ENCODE peak calls at places on chromosomes 7 and 10, in four cellular contexts. B is K562, M is HCT116, U is HepG2. T is an unnamed sample.

GRCh38 chr7:99791021-99791420 is 7.0 kb upstream of the CYP3A4 start:
- DNase-seq in M (no peak), U (peak; percentile 12), B (no peak), T (no peak)

GRCh38 chr10:88200637-88201036 is 337.2 kb downstream of the PTEN start:
- DNase-seq in M (no peak), B (no peak), U (peak; percentile 15), T (no peak)

GRCh38 chr10:23521735-23522134 is 82.9 kb downstream of the OTUD1 start:
- DNase-seq in M (no peak), U (no peak), B (no peak), T (no peak)

GRCh38 chr10:114550756-114551290 is 107.3 kb downstream of the ABLIM1 start:
- DNase-seq in M (peak; percentile 32), B (no peak), U (peak; percentile 30), T (no peak)

GRCh38 chr10:1173091-1173490 is 116.9 kb downstream of the WDR37 start:
- DNase-seq in M (no peak), U (no peak), B (no peak), T (no peak)

GRCh38 chr10:46245381-46245900 is 41.4 kb upstream of the ANTXRL start:
- DNase-seq in M (no peak), B (no peak), U (no peak), T (no peak)

GRCh38 chr7:12770227-12770975 is 83.0 kb downstream of the ARL4A start:
- DNase-seq in B (no peak), M (no peak), U (peak; percentile 5), T (no peak)

GRCh38 chr10:111093741-111094380 is 17.0 kb downstream of the ADRA2A start:
- DNase-seq in B (no peak), M (no peak), U (no peak), T (no peak)

GRCh38 chr10:132030898-132031463 is 34.8 kb upstream of the JAKMIP3 start:
- DNase-seq in U (no peak), M (no peak), B (no peak), T (no peak)

GRCh38 chr10:122323188-122323587 is 51.3 kb upstream of the PLEKHA1 start:
- DNase-seq in M (no peak), U (no peak), B (no peak), T (no peak)

DNA sequence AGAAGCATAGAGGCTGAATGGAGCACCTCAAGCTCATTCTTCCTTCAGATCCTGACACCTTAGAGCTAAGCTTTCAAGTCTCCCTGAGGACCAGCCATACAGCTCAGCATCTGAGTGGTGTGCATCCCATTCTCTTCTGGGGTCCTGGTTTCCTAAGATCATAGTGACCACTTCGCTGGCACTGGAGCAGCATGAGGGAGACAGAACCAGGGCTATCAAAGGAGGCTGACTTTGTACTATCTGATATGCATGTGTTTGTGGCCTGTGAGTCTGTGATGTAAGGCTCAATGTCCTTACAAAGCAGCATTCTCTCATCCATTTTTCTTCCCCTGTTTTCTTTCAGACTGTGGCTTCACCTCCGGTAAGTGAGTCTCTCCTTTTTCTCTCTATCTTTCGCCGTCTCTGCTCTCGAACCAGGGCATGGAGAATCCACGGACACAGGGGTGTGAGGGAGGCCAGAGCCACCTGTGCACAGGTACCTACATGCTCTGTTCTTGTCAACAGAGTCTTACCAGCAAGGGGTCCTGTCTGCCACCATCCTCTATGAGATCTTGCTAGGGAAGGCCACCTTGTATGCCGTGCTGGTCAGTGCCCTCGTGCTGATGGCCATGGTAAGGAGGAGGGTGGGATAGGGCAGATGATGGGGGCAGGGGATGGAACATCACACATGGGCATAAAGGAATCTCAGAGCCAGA is 31.0 kb downstream of the PRSS2 start:
- DNase-seq in U (no peak), B (no peak), M (no peak), T (no peak)
- TF ChIP-seq ELF1 in U (no peak), B (no peak), M (no peak), T (no peak)

DNA sequence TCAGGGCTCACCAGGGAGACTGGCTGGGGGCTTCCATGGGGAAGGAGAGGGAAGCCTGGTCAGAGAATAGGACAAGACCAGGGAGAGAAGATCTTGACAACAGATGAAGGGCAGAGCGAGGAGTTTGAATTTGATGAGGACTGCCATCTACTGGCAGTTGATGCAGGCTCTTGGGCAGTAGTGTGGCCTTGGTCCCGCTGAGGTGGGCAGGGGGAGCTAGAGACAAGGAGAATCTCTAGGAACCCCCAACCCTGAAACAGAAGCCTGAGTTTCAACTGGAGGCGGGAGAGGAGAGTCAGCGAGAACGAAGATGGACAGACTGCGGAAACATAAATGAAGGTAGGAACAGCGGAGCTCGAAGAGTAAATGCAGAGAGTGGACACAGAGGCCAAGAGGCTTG is 81.0 kb downstream of the PPP1R3C start:
- DNase-seq in B (peak; percentile 62), U (peak; percentile 50), M (peak; percentile 16), T (peak; percentile 55)
- TF ChIP-seq ELF1 in B (no peak), U (no peak), M (no peak), T (no peak)

GRCh38 chr10:78225611-78226010 is 191.9 kb downstream of the RPS24 start:
- DNase-seq in M (no peak), U (no peak), B (no peak), T (no peak)

GRCh38 chr10:78220781-78221180 is 187.1 kb downstream of the RPS24 start:
- DNase-seq in B (no peak), U (no peak), M (no peak), T (no peak)

GRCh38 chr10:78222096-78222790 is 188.6 kb downstream of the RPS24 start:
- DNase-seq in B (no peak), M (no peak), U (no peak), T (no peak)

GRCh38 chr10:78223088-78223487 is 189.4 kb downstream of the RPS24 start:
- DNase-seq in B (no peak), U (no peak), M (no peak), T (no peak)

DNA sequence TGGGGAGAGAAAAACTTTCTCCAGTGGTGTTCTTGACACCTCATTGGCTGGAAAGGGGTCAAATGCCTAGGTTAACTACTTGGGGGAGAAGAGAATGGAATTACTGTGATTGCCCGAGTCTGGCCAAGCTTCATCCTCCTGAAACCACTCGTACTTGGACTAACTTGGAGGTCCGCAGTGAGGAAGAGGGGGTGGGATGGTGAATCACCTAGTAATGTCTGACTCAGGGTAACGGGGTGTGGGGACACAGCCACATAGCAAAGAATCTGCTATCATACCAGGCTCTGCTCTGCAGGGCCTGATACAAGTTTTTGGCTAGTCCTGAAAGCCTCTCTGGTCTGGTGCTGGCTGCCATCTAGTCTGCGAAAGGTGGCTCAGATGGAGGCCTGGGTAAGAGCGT is 190.9 kb downstream of the RPS24 start:
- DNase-seq in U (no peak), B (no peak), M (no peak), T (no peak)
- TF ChIP-seq ELF1 in U (no peak), B (no peak), M (no peak), T (no peak)

GRCh38 chr10:78594938-78595645 is 473.7 kb upstream of the ZMIZ1 start:
- DNase-seq in B (no peak), U (no peak), M (no peak), T (no peak)
- TF ChIP-seq ELF1 in B (no peak), U (no peak), M (no peak), T (no peak)

DNA sequence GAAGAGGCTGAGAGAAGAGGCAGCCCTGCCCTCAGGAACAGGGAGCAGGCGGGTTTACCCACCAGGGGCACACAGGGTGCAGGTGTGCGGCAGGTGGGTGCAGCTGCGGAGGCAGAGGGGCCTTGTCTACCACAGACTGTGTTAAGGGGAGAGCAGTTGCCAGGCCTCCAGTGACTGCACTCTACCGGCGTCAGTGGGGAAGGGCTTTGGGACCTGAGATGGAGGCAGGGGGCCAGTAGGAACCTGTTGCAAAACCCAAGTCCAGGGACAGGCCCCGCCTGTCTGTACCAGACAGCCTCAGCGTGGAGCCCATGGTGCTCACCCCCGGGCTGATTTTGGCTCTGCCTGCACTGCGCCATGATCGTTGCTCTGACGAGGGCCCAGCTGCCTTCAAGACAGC is 507.6 kb upstream of the FOXK1 start:
- DNase-seq in U (no peak), M (no peak), B (no peak), T (no peak)
- TF ChIP-seq ELF1 in U (no peak), M (no peak), B (no peak), T (no peak)

DNA sequence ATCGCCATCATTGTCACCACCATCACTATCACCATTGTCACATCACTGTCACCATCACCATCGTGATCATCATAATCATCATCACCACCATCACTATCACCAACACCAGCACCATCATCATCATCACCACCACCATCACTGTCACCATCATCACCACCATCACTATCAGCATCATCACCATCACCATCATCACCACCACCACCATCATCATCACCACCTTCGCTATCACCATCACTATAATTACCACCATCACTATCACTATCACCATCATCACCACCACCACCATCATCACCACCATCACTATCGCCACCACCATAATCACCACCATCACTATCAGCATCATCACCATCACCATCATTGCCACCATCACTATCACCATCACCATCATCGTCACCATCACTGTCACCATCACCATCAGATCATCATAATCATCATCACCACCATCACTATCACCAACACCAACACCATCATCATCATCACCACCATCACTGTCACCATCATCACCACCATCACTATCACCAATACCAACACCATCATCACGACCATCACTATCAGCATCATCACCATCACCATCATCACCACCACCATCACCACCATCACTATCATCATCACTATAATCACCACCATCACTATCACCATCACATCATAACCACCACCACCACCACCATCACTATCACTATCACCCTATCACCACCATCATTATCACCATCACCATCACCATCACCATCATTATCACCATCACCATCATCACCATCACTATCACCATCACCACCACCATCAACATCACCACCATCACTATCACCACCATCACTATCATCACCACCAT is 6.0 kb upstream of the GNA12 start:
- DNase-seq in M (no peak), U (no peak), B (no peak), T (no peak)
- TF ChIP-seq ELF1 in M (no peak), U (no peak), B (no peak), T (no peak)

GRCh38 chr7:83486957-83487356 is 162.0 kb downstream of the SEMA3E start:
- DNase-seq in B (no peak), M (no peak), U (no peak), T (no peak)
- TF ChIP-seq ELF1 in B (no peak), M (no peak), U (no peak), T (no peak)

GRCh38 chr10:130024779-130025178 is 60.7 kb upstream of the EBF3 start:
- DNase-seq in B (no peak), U (no peak), M (no peak), T (no peak)

GRCh38 chr10:130022071-130022470 is 58.0 kb upstream of the EBF3 start:
- DNase-seq in B (no peak), M (no peak), U (no peak), T (no peak)

GRCh38 chr10:130022501-130023299 is 58.6 kb upstream of the EBF3 start:
- DNase-seq in B (no peak), U (no peak), M (no peak), T (no peak)

GRCh38 chr10:130025326-130025725 is 61.3 kb upstream of the EBF3 start:
- DNase-seq in B (no peak), U (no peak), M (no peak), T (no peak)

DNA sequence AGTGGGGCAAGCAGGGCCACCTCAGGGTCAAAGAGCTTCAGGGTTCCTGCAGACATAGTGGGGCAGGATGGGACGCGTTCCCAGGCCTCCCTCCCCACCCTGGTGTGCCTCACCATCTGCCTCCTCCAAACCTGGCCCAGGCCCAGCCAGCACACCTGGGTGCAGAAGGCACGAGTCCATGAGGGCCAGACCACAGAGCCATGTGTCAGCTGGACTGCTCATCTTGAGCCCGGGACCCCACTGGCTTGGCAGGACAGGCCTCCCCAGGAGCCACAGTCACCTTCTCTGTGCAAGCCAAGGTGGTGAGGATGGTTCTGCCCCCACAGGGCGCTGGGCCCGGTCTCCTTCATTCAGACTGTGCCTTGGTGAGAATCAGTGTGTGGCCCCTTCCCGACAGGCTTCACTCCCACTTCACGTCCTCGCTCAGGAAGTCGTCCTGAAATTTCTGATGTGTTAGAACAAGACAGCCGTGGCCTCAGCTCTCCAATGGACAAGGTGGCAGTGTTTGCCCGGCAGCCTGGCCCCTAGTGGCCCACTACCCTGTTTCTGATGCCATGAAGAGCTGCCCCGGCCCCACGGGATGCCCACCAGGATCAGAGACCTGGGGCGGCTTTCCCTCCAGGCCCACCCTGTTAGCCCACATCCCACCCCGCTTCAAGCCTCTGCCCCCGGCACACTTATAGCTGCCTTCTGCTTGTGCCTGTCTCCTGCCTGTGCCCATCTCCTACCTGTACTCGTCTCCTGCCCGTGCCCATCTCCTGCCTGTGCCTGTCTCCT is 59.6 kb upstream of the EBF3 start:
- DNase-seq in B (no peak), M (no peak), U (no peak), T (no peak)
- TF ChIP-seq ELF1 in B (no peak), M (no peak), U (no peak), T (no peak)

T was measured in SK-N-SH.